ENCODE peak calls at places on chromosomes 1 and 21, in six cellular contexts. J, O, Y, N, E and P are unnamed samples.

GRCh38 chr21:45322960-45323461 is 35.3 kb upstream of the POFUT2 start:
- DNase-seq in J (no peak), O (peak; percentile 15), Y (peak; percentile 58), N (no peak), E (peak; percentile 60), P (no peak)

GRCh38 chr1:54081306-54082270 is 28.2 kb downstream of the TCEANC2 start:
- DNase-seq in J (peak; percentile 27), O (peak; percentile 90), Y (peak; percentile 65), N (peak; percentile 97), E (peak; percentile 68), P (peak; percentile 30)

GRCh38 chr1:53548031-53548491 is 88.9 kb downstream of the DMRTB1 start:
- DNase-seq in J (no peak), O (no peak), Y (peak; percentile 38), N (no peak), E (peak; percentile 54), P (no peak)

GRCh38 chr1:30668026-30668425 is 55.4 kb downstream of the MATN1 start:
- DNase-seq in J (no peak), O (no peak), Y (peak; percentile 68), N (no peak), E (peak; percentile 7), P (no peak)

GRCh38 chr1:213977486-213977842 is 10.3 kb upstream of the PROX1 start:
- DNase-seq in J (no peak), O (peak; percentile 46), Y (no peak), N (peak; percentile 49), E (no peak), P (no peak)

GRCh38 chr1:238558156-238558555 is 667.4 kb upstream of the ZP4 start:
- DNase-seq in J (no peak), O (no peak), Y (no peak), N (no peak), E (no peak), P (no peak)

GRCh38 chr21:43782741-43783700 is 6.4 kb upstream of the RRP1 start:
- DNase-seq in J (no peak), O (no peak), Y (no peak), N (no peak), E (no peak), P (no peak)

GRCh38 chr21:42414928-42415769 is 11.4 kb downstream of the UBASH3A start:
- DNase-seq in J (peak; percentile 88), O (no peak), Y (peak; percentile 89), N (no peak), E (no peak), P (peak; percentile 77)

GRCh38 chr1:230167419-230167852 is 100.4 kb downstream of the GALNT2 start:
- DNase-seq in J (no peak), O (peak; percentile 36), Y (no peak), N (peak; percentile 81), E (no peak), P (peak; percentile 21)

GRCh38 chr1:168556647-168557046 is 12.8 kb upstream of the XCL2 start:
- DNase-seq in J (no peak), O (no peak), Y (no peak), N (no peak), E (no peak), P (no peak)

GRCh38 chr1:203644661-203645510 is 18.3 kb downstream of the ATP2B4 start:
- DNase-seq in J (no peak), O (no peak), Y (no peak), N (no peak), E (no peak), P (no peak)

GRCh38 chr21:44699502-44700001 is 2.6 kb downstream of the KRTAP10-12 start:
- DNase-seq in J (no peak), O (no peak), Y (no peak), N (no peak), E (no peak), P (no peak)

GRCh38 chr1:28308750-28309149 is 20.1 kb upstream of the MED18 start:
- DNase-seq in J (no peak), O (no peak), Y (no peak), N (no peak), E (no peak), P (no peak)

GRCh38 chr1:24981632-24982007 is 51.5 kb upstream of the RUNX3 start:
- DNase-seq in J (no peak), O (no peak), Y (no peak), N (no peak), E (peak; percentile 48), P (no peak)

GRCh38 chr21:36460866-36461265 is 19.1 kb downstream of the CLDN14 start:
- DNase-seq in J (no peak), O (no peak), Y (no peak), N (no peak), E (no peak), P (no peak)

GRCh38 chr21:34869541-34869940 is 179.6 kb downstream of the RUNX1 start:
- DNase-seq in J (no peak), O (no peak), Y (no peak), N (no peak), E (no peak), P (no peak)

GRCh38 chr1:26695417-26696190 is at the start of gene ARID1A:
- DNase-seq in J (peak; percentile 92), O (peak; percentile 99), Y (peak; percentile 79), N (peak; percentile 95), E (peak; percentile 99), P (peak; percentile 98)
- H3K4me1 ChIP-seq in J (peaks cover 55% of the 10 kb centered on the region), O (peaks cover 36% of the 10 kb centered on the region), Y (peaks cover 39% of the 10 kb centered on the region), N (peaks cover 44% of the 10 kb centered on the region), E (peaks cover 50% of the 10 kb centered on the region), P (peaks cover 39% of the 10 kb centered on the region)

DNA sequence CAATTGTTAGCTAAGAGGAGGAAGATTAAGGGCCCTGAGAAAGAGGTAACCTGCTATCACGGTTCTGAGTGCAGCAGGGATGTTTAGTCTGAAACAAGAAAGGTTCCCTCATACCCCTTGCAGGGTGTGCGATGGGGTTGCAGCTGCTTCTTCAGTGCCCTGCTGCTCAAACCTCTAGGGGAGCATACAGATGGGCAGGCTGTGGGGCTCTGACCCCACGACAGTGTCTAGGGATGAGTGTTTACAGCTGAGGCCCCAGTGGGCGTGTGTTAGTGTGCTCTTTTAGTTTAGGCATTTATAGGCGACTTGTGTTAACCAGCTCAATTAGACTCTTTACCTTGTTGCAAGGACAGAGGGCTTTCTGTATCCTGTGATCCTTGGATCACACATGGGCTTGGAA is 41.3 kb upstream of the PLA2G5 start:
- DNase-seq in J (no peak), O (no peak), Y (no peak), N (no peak), E (no peak), P (no peak)
- H3K4me3 ChIP-seq in J (no peak overlapping the region), O (no peak overlapping the region), Y (no peak overlapping the region), N (no peak overlapping the region), E (peak overlapping the region; percentile 39), P (no peak overlapping the region)

DNA sequence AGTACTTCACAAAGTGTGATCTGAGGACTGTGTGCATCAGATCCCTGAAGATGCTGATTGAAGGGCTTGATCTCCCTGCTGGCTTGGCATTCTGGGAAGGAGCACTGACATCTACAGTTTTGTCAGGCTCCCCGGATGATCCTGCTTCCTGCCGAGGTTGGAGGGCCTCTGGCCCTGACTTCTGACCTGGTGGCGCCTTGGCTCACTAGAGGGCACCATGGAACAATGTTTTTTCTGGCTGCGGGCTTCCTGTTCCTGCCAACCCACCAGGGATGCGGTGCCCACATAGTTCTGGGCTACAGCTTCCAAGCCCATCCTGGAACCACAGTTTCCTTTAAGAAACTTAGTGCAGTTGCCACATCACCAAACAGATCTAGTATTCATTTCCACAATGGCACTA is 38.8 kb upstream of the RASAL2 start:
- DNase-seq in J (no peak), O (peak; percentile 57), Y (no peak), N (peak; percentile 74), E (peak; percentile 69), P (no peak)
- H3K4me1 ChIP-seq in J (no peaks in the 10 kb centered on the region), O (peaks cover 23% of the 10 kb centered on the region), Y (peaks cover 10% of the 10 kb centered on the region), N (peaks cover 69% of the 10 kb centered on the region), E (peaks cover 69% of the 10 kb centered on the region), P (no peaks in the 10 kb centered on the region)

DNA sequence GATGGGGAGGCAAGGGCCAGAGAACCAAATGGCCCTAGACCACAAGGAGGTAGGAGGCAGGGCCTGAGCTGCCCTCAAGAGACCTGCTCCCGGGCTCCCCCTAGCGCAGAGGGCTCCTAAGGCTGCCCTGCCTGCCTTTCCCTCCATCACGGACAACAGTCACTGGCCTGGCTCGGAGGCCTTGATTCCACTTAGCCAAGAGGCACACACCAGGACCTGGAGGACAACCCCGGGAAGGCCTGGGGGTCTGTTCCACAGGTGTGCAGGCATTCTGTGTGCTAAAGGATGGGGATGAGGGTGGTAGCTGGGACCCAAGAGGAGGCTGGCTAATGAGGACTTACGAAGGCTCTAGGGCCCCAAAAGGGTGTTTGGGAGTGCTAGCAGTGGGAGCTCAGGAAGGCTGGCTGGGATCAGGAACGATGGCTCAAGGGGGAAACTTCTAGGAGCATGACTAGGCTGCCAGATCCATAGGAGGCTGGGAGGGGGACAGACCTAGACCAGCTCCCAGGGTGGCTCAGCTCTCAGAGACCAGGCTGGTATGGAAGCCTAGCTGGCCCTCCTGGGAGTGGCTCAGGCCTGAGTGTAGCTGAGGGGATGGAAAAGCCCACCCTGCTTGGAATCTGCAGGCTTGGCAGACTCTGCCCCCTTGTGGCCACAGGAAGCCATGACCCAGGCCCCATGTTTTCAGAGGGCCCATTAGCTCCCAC is 831 bp downstream of the ARTN start:
- DNase-seq in J (peak; percentile 29), O (peak; percentile 91), Y (no peak), N (peak; percentile 93), E (peak; percentile 82), P (no peak)
- H3K4me3 ChIP-seq in J (no peak overlapping the region), O (peak overlapping the region; percentile 81), Y (peak overlapping the region; percentile 46), N (peak overlapping the region; percentile 96), E (no peak overlapping the region), P (no peak overlapping the region)

GRCh38 chr1:177248258-177248657 is 77.5 kb downstream of the BRINP2 start:
- DNase-seq in J (no peak), O (no peak), Y (no peak), N (no peak), E (no peak), P (no peak)
- H3K4me1 ChIP-seq in J (no peaks in the 10 kb centered on the region), O (peaks cover 16% of the 10 kb centered on the region), Y (no peaks in the 10 kb centered on the region), N (no peaks in the 10 kb centered on the region), E (no peaks in the 10 kb centered on the region), P (no peaks in the 10 kb centered on the region)

DNA sequence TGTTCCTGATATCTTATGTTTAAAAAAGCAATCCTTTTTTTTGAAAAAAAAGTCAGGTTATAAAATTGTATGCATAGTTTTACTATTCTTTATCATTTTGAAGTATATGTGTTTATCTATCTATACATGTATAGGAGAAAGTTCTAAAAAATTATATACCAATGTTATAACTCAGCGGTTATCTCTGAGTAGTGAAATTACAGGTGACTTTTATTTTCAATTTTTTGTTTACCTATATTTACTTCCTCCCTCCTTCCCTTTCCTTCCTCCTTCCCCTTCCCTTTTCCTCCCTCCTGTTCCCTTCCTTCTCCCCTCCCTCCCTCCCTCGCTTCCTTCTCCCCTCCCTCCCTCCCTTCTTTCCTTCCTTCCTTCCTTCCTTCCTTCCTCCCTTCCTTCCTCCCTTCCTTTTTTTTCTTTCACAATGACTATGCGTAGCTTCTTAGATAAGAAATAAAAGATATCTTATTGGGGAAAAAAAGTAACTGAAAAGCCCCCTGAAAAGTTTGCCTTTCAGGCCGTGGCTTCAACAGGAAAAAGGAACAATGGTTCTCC is 77.1 kb downstream of the ABCA4 start:
- DNase-seq in J (no peak), O (no peak), Y (no peak), N (no peak), E (no peak), P (no peak)
- H3K4me3 ChIP-seq in J (no peak overlapping the region), O (no peak overlapping the region), Y (no peak overlapping the region), N (no peak overlapping the region), E (no peak overlapping the region), P (no peak overlapping the region)

GRCh38 chr1:12598914-12599463 is 19.0 kb downstream of the DHRS3 start:
- DNase-seq in J (no peak), O (no peak), Y (no peak), N (no peak), E (no peak), P (no peak)
- H3K4me1 ChIP-seq in J (peaks cover 17% of the 10 kb centered on the region), O (peaks cover 9% of the 10 kb centered on the region), Y (peaks cover 48% of the 10 kb centered on the region), N (peaks cover 59% of the 10 kb centered on the region), E (peaks cover 96% of the 10 kb centered on the region), P (peaks cover 16% of the 10 kb centered on the region)